ENCODE peak calls at places on chromosomes 3 and 15, in seven cellular contexts. R is IMR-90, Z is mesendoderm, X is mesenchymal stem cell, D is H1, K is H9, V is trophoblast cell. A is an unnamed sample.
A peak's percentile ranks its signal among the peaks of the same experiment; 100 is the strongest.

GRCh38 chr3:99852851-99853250 is 35.2 kb downstream of the CMSS1 start:
- DNase-seq in R (no peak), Z (no peak), X (no peak), D (no peak), K (no peak), V (no peak), A (no peak)

GRCh38 chr3:79369306-79369705 is 398.5 kb downstream of the ROBO1 start:
- DNase-seq in R (peak; percentile 43), Z (peak; percentile 8), X (peak; percentile 6), D (no peak), K (no peak), V (no peak), A (no peak)

GRCh38 chr3:377158-377561 is 180.6 kb downstream of the CHL1 start:
- DNase-seq in R (peak; percentile 63), Z (peak; percentile 74), X (peak; percentile 25), D (no peak), K (no peak), V (peak; percentile 31), A (peak; percentile 15)

GRCh38 chr3:72924055-72924454 is 36.2 kb downstream of the GXYLT2 start:
- DNase-seq in R (no peak), Z (peak; percentile 58), X (no peak), D (no peak), K (peak; percentile 39), V (no peak), A (no peak)

GRCh38 chr15:71107501-71107815 is 7.8 kb upstream of the THSD4 start:
- DNase-seq in R (no peak), Z (no peak), X (no peak), D (no peak), K (no peak), V (no peak), A (no peak)

GRCh38 chr3:106913111-106913698 is 464.0 kb upstream of the CCDC54 start:
- DNase-seq in R (peak; percentile 12), Z (peak; percentile 91), X (peak; percentile 39), D (peak; percentile 72), K (peak; percentile 75), V (peak; percentile 81), A (peak; percentile 8)

GRCh38 chr3:194828126-194828525 is 142.4 kb downstream of the FAM43A start:
- DNase-seq in R (no peak), Z (no peak), X (no peak), D (no peak), K (no peak), V (no peak), A (no peak)

GRCh38 chr3:172846103-172846561 is 95.6 kb downstream of the ECT2 start:
- DNase-seq in R (no peak), Z (no peak), X (no peak), D (no peak), K (no peak), V (no peak), A (no peak)

GRCh38 chr3:29914861-29915524 is 634.1 kb downstream of the RBMS3 start:
- DNase-seq in R (peak; percentile 78), Z (peak; percentile 20), X (peak; percentile 82), D (no peak), K (no peak), V (no peak), A (no peak)

GRCh38 chr3:61574854-61575253 is 13.5 kb downstream of the PTPRG start:
- DNase-seq in R (peak; percentile 97), Z (peak; percentile 68), X (peak; percentile 60), D (peak; percentile 43), K (no peak), V (peak; percentile 81), A (no peak)

GRCh38 chr3:16502347-16502908 is 11.1 kb downstream of the RFTN1 start:
- DNase-seq in R (no peak), Z (no peak), X (no peak), D (no peak), K (no peak), V (no peak), A (no peak)
- H3K18ac ChIP-seq in R (no peak overlapping the region), Z (no peak overlapping the region), X (no peak overlapping the region), D (no peak overlapping the region), K (no peak overlapping the region), V (no peak overlapping the region), A (peak overlapping the region; percentile 11)

DNA sequence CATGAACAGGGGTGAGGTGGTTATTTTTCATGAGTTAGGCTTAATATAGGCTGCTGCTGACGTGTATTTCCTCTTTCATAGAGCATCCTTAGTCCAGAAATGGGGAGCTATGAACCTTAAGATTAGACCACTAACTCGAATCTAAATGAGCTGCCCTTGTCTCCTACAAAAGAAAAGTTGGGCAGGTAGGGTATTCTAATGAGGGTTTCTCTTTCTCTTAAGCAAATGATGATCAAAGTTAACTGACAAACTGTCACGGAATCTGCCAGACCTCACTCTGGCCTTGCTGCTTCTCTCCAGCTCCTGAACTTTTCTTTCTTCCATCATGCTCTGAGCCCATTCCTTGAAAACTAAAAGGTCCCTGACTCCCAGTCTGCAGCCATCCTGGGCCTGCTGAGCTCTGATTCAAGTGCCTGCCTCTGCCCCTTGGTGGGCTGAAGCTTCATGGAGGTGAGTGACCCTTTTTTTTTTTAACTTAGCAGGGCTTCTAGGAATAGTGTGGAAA is at the start of gene TRIM69:
- DNase-seq in R (no peak), Z (no peak), X (no peak), D (no peak), K (no peak), V (no peak), A (no peak)
- H2BK5ac ChIP-seq in R (peak within 1 kb of the TSS; percentile 7), Z (no peak within 1 kb of the TSS), X (no peak within 1 kb of the TSS), D (no peak within 1 kb of the TSS), K (no peak within 1 kb of the TSS), V (no peak within 1 kb of the TSS), A (no peak within 1 kb of the TSS)

GRCh38 chr3:14821151-14821550 is 2.4 kb downstream of the FGD5 start:
- DNase-seq in R (no peak), Z (no peak), X (no peak), D (no peak), K (no peak), V (no peak), A (no peak)
- H3K18ac ChIP-seq in R (no peak overlapping the region), Z (no peak overlapping the region), X (no peak overlapping the region), D (no peak overlapping the region), K (no peak overlapping the region), V (no peak overlapping the region), A (no peak overlapping the region)

DNA sequence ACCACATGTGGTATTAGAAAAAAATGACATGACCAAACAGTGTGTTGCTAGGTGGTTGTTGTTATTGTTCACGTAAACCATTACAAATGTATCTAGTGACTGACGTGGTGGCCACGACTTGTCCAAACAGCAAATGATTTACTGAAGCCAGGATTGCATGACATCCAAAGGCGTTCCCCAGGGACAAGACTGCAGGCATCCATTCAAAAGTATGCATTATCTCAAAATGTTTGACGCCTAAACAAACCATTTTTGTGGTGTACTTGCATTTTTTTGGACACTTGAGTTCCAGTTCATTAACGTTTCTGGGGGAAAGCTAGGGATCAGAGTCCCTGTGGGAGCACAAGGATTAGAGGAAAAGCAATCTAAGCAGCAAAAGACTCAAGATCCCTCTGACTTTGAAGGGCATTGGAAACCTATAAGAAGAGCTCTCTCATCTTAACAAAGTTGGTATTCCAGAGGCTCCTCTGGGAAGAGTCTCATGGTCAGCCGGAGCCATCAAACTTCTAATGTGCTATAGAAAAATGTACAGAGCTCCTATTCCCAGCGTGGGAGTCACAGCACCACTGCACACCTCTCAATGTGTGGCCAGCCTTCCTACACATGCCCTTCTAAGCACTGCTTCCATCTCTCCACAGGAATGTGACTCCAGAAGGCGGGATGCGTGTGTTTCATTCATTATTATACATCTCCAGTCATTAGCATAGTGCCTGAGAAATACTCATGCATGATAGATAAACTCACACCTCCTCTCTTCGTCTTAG is 62.9 kb downstream of the FBN1 start:
- DNase-seq in R (peak; percentile 83), Z (no peak), X (peak; percentile 100), D (no peak), K (no peak), V (peak; percentile 93), A (no peak)
- H2BK5ac ChIP-seq in R (peak overlapping the region; percentile 79), Z (no peak overlapping the region), X (no peak overlapping the region), D (no peak overlapping the region), K (no peak overlapping the region), V (no peak overlapping the region), A (no peak overlapping the region)

GRCh38 chr3:186566772-186567071 is 417 bp downstream of the TBCCD1 start:
- DNase-seq in R (no peak), Z (no peak), X (no peak), D (no peak), K (peak; percentile 30), V (peak; percentile 2), A (peak; percentile 17)
- H3K18ac ChIP-seq in R (no peak overlapping the region), Z (peak overlapping the region; percentile 20), X (peak overlapping the region; percentile 87), D (peak overlapping the region; percentile 62), K (peak overlapping the region; percentile 5), V (peak overlapping the region; percentile 94), A (peak overlapping the region; percentile 95)

GRCh38 chr3:123067689-123068226 is 933 bp downstream of the PDIA5 start:
- DNase-seq in R (no peak), Z (peak; percentile 26), X (no peak), D (no peak), K (no peak), V (peak; percentile 34), A (no peak)
- H2BK5ac ChIP-seq in R (no peak overlapping the region), Z (peak overlapping the region; percentile 28), X (no peak overlapping the region), D (peak overlapping the region; percentile 63), K (no peak overlapping the region), V (peak overlapping the region; percentile 91), A (no peak overlapping the region)

A was measured in neuronal stem cell.